ENCODE peak calls at places on chromosomes 1 and 21, in five cellular contexts. One of them, this sample, is unnamed.

GRCh38 chr1:229623838-229624237 is 2.1 kb downstream of the TAF5L start:
- DNase-seq in heart right ventricle: no peak
- DNase-seq in fibroblast of mammary gland: no peak
- DNase-seq in SJSA1: no peak
- DNase-seq in kidney epithelial cell: no peak
- DNase-seq in this sample: no peak

GRCh38 chr1:155210304-155210703 is 1.8 kb downstream of the MTX1 start:
- DNase-seq in heart right ventricle: no peak
- DNase-seq in fibroblast of mammary gland: no peak
- DNase-seq in SJSA1: no peak
- DNase-seq in kidney epithelial cell: no peak
- DNase-seq in this sample: no peak

GRCh38 chr1:223003549-223003948 is 139.5 kb downstream of the TLR5 start:
- DNase-seq in heart right ventricle: no peak
- DNase-seq in fibroblast of mammary gland: no peak
- DNase-seq in SJSA1: no peak
- DNase-seq in kidney epithelial cell: no peak
- DNase-seq in this sample: no peak

GRCh38 chr1:227896710-227897655 is 50.7 kb downstream of the WNT9A start:
- DNase-seq in heart right ventricle: peak
- DNase-seq in fibroblast of mammary gland: no peak
- DNase-seq in SJSA1: peak
- DNase-seq in kidney epithelial cell: no peak
- DNase-seq in this sample: no peak

GRCh38 chr1:203200059-203200553 is 13.6 kb upstream of the CHI3L1 start:
- DNase-seq in heart right ventricle: no peak
- DNase-seq in fibroblast of mammary gland: peak
- DNase-seq in SJSA1: no peak
- DNase-seq in kidney epithelial cell: no peak
- DNase-seq in this sample: no peak

GRCh38 chr1:47443530-47444316 is 5.9 kb downstream of the FOXD2 start:
- DNase-seq in heart right ventricle: no peak
- DNase-seq in fibroblast of mammary gland: no peak
- DNase-seq in SJSA1: peak
- DNase-seq in kidney epithelial cell: no peak
- DNase-seq in this sample: no peak

GRCh38 chr1:68322837-68323687 is 90.7 kb upstream of the WLS start:
- DNase-seq in heart right ventricle: no peak
- DNase-seq in fibroblast of mammary gland: peak
- DNase-seq in SJSA1: peak
- DNase-seq in kidney epithelial cell: peak
- DNase-seq in this sample: no peak

GRCh38 chr1:103211073-103211472 is 102.8 kb upstream of the COL11A1 start:
- DNase-seq in heart right ventricle: no peak
- DNase-seq in fibroblast of mammary gland: peak
- DNase-seq in SJSA1: no peak
- DNase-seq in kidney epithelial cell: no peak
- DNase-seq in this sample: no peak

GRCh38 chr1:91604632-91605031 is 104.0 kb downstream of the CDC7 start:
- DNase-seq in heart right ventricle: peak
- DNase-seq in fibroblast of mammary gland: peak
- DNase-seq in SJSA1: no peak
- DNase-seq in kidney epithelial cell: no peak
- DNase-seq in this sample: no peak

GRCh38 chr1:162687870-162688269 is 55.6 kb downstream of the DDR2 start:
- DNase-seq in heart right ventricle: no peak
- DNase-seq in fibroblast of mammary gland: no peak
- DNase-seq in SJSA1: no peak
- DNase-seq in kidney epithelial cell: no peak
- DNase-seq in this sample: no peak

GRCh38 chr1:12496154-12496961 is 121.7 kb downstream of the DHRS3 start:
- DNase-seq in heart right ventricle: no peak
- DNase-seq in fibroblast of mammary gland: no peak
- DNase-seq in SJSA1: no peak
- DNase-seq in kidney epithelial cell: no peak
- DNase-seq in this sample: no peak

GRCh38 chr1:149884433-149885363 is 14.7 kb upstream of the BOLA1 start:
- DNase-seq in heart right ventricle: no peak
- DNase-seq in fibroblast of mammary gland: peak
- DNase-seq in SJSA1: no peak
- DNase-seq in kidney epithelial cell: no peak
- DNase-seq in this sample: peak

GRCh38 chr1:160560045-160560724 is 19.1 kb downstream of the CD84 start:
- DNase-seq in heart right ventricle: no peak
- DNase-seq in fibroblast of mammary gland: no peak
- DNase-seq in SJSA1: no peak
- DNase-seq in kidney epithelial cell: no peak
- DNase-seq in this sample: no peak
- H3K4me3 ChIP-seq in heart right ventricle: no peak
- H3K4me3 ChIP-seq in fibroblast of mammary gland: no peak
- H3K4me3 ChIP-seq in SJSA1: no peak
- H3K4me3 ChIP-seq in kidney epithelial cell: no peak
- H3K4me3 ChIP-seq in this sample: no peak

GRCh38 chr1:109395602-109396512 is 1.9 kb downstream of the SORT1 start:
- DNase-seq in heart right ventricle: no peak
- DNase-seq in fibroblast of mammary gland: no peak
- DNase-seq in SJSA1: no peak
- DNase-seq in kidney epithelial cell: peak
- DNase-seq in this sample: peak
- H3K4me3 ChIP-seq in heart right ventricle: peak
- H3K4me3 ChIP-seq in fibroblast of mammary gland: no peak
- H3K4me3 ChIP-seq in SJSA1: no peak
- H3K4me3 ChIP-seq in kidney epithelial cell: peak
- H3K4me3 ChIP-seq in this sample: peak

DNA sequence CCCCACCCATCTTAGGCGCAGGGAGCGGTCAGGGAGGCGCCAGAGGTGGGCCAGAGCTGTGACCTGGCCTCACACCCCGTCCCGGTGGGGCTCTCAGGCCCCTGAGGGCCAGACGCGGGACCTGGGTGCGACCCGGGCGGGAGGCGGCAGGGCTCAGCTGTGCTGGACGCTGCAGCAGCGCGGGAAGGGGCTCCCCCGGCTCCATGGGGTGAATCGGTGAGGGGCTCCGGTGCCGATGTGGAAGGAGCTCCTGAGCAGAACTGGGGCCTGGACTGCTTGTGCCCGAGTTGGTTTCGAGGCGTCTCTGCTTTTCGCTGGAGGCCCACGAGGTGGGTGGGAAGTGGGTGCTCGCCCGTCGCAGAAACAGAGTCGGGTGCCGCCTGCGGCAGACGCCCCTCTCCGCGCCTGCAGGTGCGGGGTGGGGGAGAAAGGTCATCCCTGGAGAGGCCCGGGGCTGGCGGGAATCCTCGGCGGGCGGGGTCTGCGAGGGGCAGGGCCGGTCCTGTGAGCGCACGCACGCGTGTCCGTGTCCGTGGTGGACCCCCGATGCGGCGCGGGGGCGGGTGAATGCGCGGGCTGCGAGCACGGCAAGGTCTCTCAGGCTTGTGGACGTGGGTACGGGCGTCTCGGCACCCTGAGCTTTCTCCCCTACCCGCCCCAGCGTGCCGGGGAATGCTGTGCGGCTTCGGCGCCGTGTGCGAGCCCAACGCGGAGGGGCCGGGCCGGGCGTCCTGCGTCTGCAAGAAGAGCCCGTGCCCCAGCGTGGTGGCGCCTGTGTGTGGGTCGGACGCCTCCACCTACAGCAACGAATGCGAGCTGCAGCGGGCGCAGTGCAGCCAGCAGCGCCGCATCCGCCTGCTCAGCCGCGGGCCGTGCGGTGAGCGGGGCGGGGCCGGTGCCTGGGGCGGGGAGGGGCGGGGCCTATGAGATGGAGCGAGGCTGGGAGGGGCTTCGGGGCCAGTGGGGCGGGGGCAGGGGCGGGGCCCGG is 20.4 kb downstream of the AGRN start:
- DNase-seq in heart right ventricle: peak
- DNase-seq in fibroblast of mammary gland: peak
- DNase-seq in SJSA1: peak
- DNase-seq in kidney epithelial cell: peak
- DNase-seq in this sample: peak
- H3K4me3 ChIP-seq in heart right ventricle: peak
- H3K4me3 ChIP-seq in fibroblast of mammary gland: peak
- H3K4me3 ChIP-seq in SJSA1: peak
- H3K4me3 ChIP-seq in kidney epithelial cell: peak
- H3K4me3 ChIP-seq in this sample: peak

DNA sequence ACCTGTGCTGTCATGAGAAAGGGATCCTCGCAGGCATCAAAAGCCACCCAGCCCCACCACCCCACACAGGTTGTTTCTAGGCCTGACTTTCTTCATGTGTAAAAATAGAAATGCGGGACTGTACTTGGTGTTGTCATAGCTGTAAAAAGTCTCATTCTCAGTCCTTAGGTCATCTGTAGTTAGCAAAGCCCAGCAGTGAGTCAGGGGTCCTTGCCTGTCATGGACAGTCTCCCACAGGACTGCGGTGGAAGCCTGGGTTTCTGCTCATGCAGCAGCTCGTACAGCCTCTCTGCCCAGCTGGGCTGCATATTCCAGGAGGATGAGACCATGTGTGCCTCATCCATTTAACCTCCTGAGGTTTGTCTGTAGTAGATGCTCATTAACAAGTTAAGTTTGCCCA is 58.2 kb downstream of the MRPS6 start:
- DNase-seq in heart right ventricle: no peak
- DNase-seq in fibroblast of mammary gland: no peak
- DNase-seq in SJSA1: no peak
- DNase-seq in kidney epithelial cell: no peak
- DNase-seq in this sample: no peak
- H3K4me3 ChIP-seq in heart right ventricle: no peak
- H3K4me3 ChIP-seq in fibroblast of mammary gland: no peak
- H3K4me3 ChIP-seq in SJSA1: no peak
- H3K4me3 ChIP-seq in kidney epithelial cell: no peak
- H3K4me3 ChIP-seq in this sample: no peak

This sample was measured in PC-3.